ENCODE peak calls at places on chromosomes 11 and 22, in seven cellular contexts. One of them, this sample, is unnamed.

GRCh38 chr11:1839924-1840779 is 1.4 kb downstream of the TNNI2 start:
- DNase-seq in fibroblast of lung: no peak
- DNase-seq in GM12892: peak
- DNase-seq in hepatocyte: no peak
- DNase-seq in NCI-H1417: no peak
- DNase-seq in GM12891: peak
- DNase-seq in effector memory CD8-positive, alpha-beta T cell: no peak
- DNase-seq in this sample: no peak

GRCh38 chr22:50677493-50678217 is 5.0 kb downstream of the SHANK3 start:
- DNase-seq in fibroblast of lung: no peak
- DNase-seq in GM12892: no peak
- DNase-seq in hepatocyte: peak
- DNase-seq in NCI-H1417: no peak
- DNase-seq in GM12891: peak
- DNase-seq in effector memory CD8-positive, alpha-beta T cell: no peak
- DNase-seq in this sample: no peak

GRCh38 chr11:70815485-70815832 is 417.1 kb downstream of the CTTN start:
- DNase-seq in fibroblast of lung: no peak
- DNase-seq in GM12892: no peak
- DNase-seq in hepatocyte: no peak
- DNase-seq in NCI-H1417: no peak
- DNase-seq in GM12891: no peak
- DNase-seq in effector memory CD8-positive, alpha-beta T cell: no peak
- DNase-seq in this sample: no peak

GRCh38 chr11:70872299-70872698 is 380.1 kb downstream of the SHANK2 start:
- DNase-seq in fibroblast of lung: no peak
- DNase-seq in GM12892: no peak
- DNase-seq in hepatocyte: no peak
- DNase-seq in NCI-H1417: no peak
- DNase-seq in GM12891: no peak
- DNase-seq in effector memory CD8-positive, alpha-beta T cell: no peak
- DNase-seq in this sample: no peak

GRCh38 chr11:861105-861479 is 18.4 kb downstream of the TSPAN4 start:
- DNase-seq in fibroblast of lung: no peak
- DNase-seq in GM12892: no peak
- DNase-seq in hepatocyte: no peak
- DNase-seq in NCI-H1417: peak
- DNase-seq in GM12891: no peak
- DNase-seq in effector memory CD8-positive, alpha-beta T cell: no peak
- DNase-seq in this sample: no peak

GRCh38 chr11:1749020-1749758 is 1.2 kb downstream of the IFITM10 start:
- DNase-seq in fibroblast of lung: peak
- DNase-seq in GM12892: peak
- DNase-seq in hepatocyte: peak
- DNase-seq in NCI-H1417: peak
- DNase-seq in GM12891: no peak
- DNase-seq in effector memory CD8-positive, alpha-beta T cell: no peak
- DNase-seq in this sample: no peak

GRCh38 chr11:13983081-13983751 is 20.7 kb downstream of the SPON1 start:
- DNase-seq in fibroblast of lung: peak
- DNase-seq in GM12892: no peak
- DNase-seq in hepatocyte: peak
- DNase-seq in NCI-H1417: no peak
- DNase-seq in GM12891: no peak
- DNase-seq in effector memory CD8-positive, alpha-beta T cell: no peak
- DNase-seq in this sample: no peak

GRCh38 chr11:117909611-117910382 is 19.4 kb downstream of the TMPRSS13 start:
- DNase-seq in fibroblast of lung: no peak
- DNase-seq in GM12892: no peak
- DNase-seq in hepatocyte: no peak
- DNase-seq in NCI-H1417: no peak
- DNase-seq in GM12891: no peak
- DNase-seq in effector memory CD8-positive, alpha-beta T cell: no peak
- DNase-seq in this sample: no peak

GRCh38 chr11:33668468-33668825 is 32.2 kb downstream of the C11orf91 start:
- DNase-seq in fibroblast of lung: peak
- DNase-seq in GM12892: no peak
- DNase-seq in hepatocyte: no peak
- DNase-seq in NCI-H1417: no peak
- DNase-seq in GM12891: no peak
- DNase-seq in effector memory CD8-positive, alpha-beta T cell: no peak
- DNase-seq in this sample: no peak

GRCh38 chr11:15163136-15163535 is 48.4 kb downstream of the INSC start:
- DNase-seq in fibroblast of lung: no peak
- DNase-seq in GM12892: no peak
- DNase-seq in hepatocyte: no peak
- DNase-seq in NCI-H1417: no peak
- DNase-seq in GM12891: no peak
- DNase-seq in effector memory CD8-positive, alpha-beta T cell: no peak
- DNase-seq in this sample: no peak

GRCh38 chr11:76723142-76723541 is 52.6 kb upstream of the LRRC32 start:
- DNase-seq in fibroblast of lung: no peak
- DNase-seq in GM12892: no peak
- DNase-seq in hepatocyte: no peak
- DNase-seq in NCI-H1417: no peak
- DNase-seq in GM12891: no peak
- DNase-seq in effector memory CD8-positive, alpha-beta T cell: no peak
- DNase-seq in this sample: no peak

GRCh38 chr11:32118025-32118974 is 27.4 kb downstream of the RCN1 start:
- DNase-seq in fibroblast of lung: peak
- DNase-seq in GM12892: no peak
- DNase-seq in hepatocyte: no peak
- DNase-seq in NCI-H1417: no peak
- DNase-seq in GM12891: no peak
- DNase-seq in effector memory CD8-positive, alpha-beta T cell: no peak
- DNase-seq in this sample: no peak

GRCh38 chr11:110447897-110448522 is 18.3 kb downstream of the FDX1 start:
- DNase-seq in fibroblast of lung: no peak
- DNase-seq in GM12892: no peak
- DNase-seq in hepatocyte: no peak
- DNase-seq in NCI-H1417: no peak
- DNase-seq in GM12891: no peak
- DNase-seq in effector memory CD8-positive, alpha-beta T cell: no peak
- DNase-seq in this sample: peak

GRCh38 chr11:75465701-75466531 is 32.9 kb upstream of the KLHL35 start:
- DNase-seq in fibroblast of lung: peak
- DNase-seq in GM12892: no peak
- DNase-seq in hepatocyte: peak
- DNase-seq in NCI-H1417: no peak
- DNase-seq in GM12891: no peak
- DNase-seq in effector memory CD8-positive, alpha-beta T cell: no peak
- DNase-seq in this sample: no peak

GRCh38 chr22:17501679-17502285 is 61.5 kb upstream of the SLC25A18 start:
- DNase-seq in fibroblast of lung: peak
- DNase-seq in GM12892: peak
- DNase-seq in hepatocyte: peak
- DNase-seq in NCI-H1417: peak
- DNase-seq in GM12891: peak
- DNase-seq in effector memory CD8-positive, alpha-beta T cell: peak
- DNase-seq in this sample: peak

GRCh38 chr11:105935791-105936190 is 86.2 kb downstream of the MSANTD4 start:
- DNase-seq in fibroblast of lung: peak
- DNase-seq in GM12892: no peak
- DNase-seq in hepatocyte: no peak
- DNase-seq in NCI-H1417: no peak
- DNase-seq in GM12891: no peak
- DNase-seq in effector memory CD8-positive, alpha-beta T cell: no peak
- DNase-seq in this sample: no peak

GRCh38 chr11:66183581-66184048 is 84.8 kb upstream of the RAB1B start:
- DNase-seq in fibroblast of lung: no peak
- DNase-seq in GM12892: no peak
- DNase-seq in hepatocyte: no peak
- DNase-seq in NCI-H1417: no peak
- DNase-seq in GM12891: no peak
- DNase-seq in effector memory CD8-positive, alpha-beta T cell: no peak
- DNase-seq in this sample: no peak

GRCh38 chr11:26333906-26334305 is 2.0 kb downstream of the ANO3 start:
- DNase-seq in fibroblast of lung: no peak
- DNase-seq in GM12892: no peak
- DNase-seq in hepatocyte: no peak
- DNase-seq in NCI-H1417: no peak
- DNase-seq in GM12891: no peak
- DNase-seq in effector memory CD8-positive, alpha-beta T cell: no peak
- DNase-seq in this sample: no peak

GRCh38 chr11:65648997-65649491 is 11.1 kb downstream of the SIPA1 start:
- DNase-seq in fibroblast of lung: peak
- DNase-seq in GM12892: no peak
- DNase-seq in hepatocyte: no peak
- DNase-seq in NCI-H1417: no peak
- DNase-seq in GM12891: no peak
- DNase-seq in effector memory CD8-positive, alpha-beta T cell: no peak
- DNase-seq in this sample: no peak

GRCh38 chr11:32658639-32659406 is 75.2 kb downstream of the EIF3M start:
- DNase-seq in fibroblast of lung: peak
- DNase-seq in GM12892: no peak
- DNase-seq in hepatocyte: no peak
- DNase-seq in NCI-H1417: no peak
- DNase-seq in GM12891: no peak
- DNase-seq in effector memory CD8-positive, alpha-beta T cell: no peak
- DNase-seq in this sample: no peak

GRCh38 chr11:72821221-72821919 is 7.2 kb downstream of the ATG16L2 start:
- DNase-seq in fibroblast of lung: no peak
- DNase-seq in GM12892: no peak
- DNase-seq in hepatocyte: peak
- DNase-seq in NCI-H1417: peak
- DNase-seq in GM12891: no peak
- DNase-seq in effector memory CD8-positive, alpha-beta T cell: no peak
- DNase-seq in this sample: peak

GRCh38 chr11:121727942-121728341 is 275.2 kb upstream of the SORL1-AS1 start:
- DNase-seq in fibroblast of lung: no peak
- DNase-seq in GM12892: no peak
- DNase-seq in hepatocyte: no peak
- DNase-seq in NCI-H1417: no peak
- DNase-seq in GM12891: no peak
- DNase-seq in effector memory CD8-positive, alpha-beta T cell: no peak
- DNase-seq in this sample: no peak

GRCh38 chr22:49769691-49770315 is 57.9 kb downstream of the BRD1 start:
- DNase-seq in fibroblast of lung: no peak
- DNase-seq in GM12892: no peak
- DNase-seq in hepatocyte: no peak
- DNase-seq in NCI-H1417: no peak
- DNase-seq in GM12891: no peak
- DNase-seq in effector memory CD8-positive, alpha-beta T cell: no peak
- DNase-seq in this sample: no peak

GRCh38 chr22:36916034-36916433 is 2.6 kb downstream of the CSF2RB start:
- DNase-seq in fibroblast of lung: no peak
- DNase-seq in GM12892: no peak
- DNase-seq in hepatocyte: no peak
- DNase-seq in NCI-H1417: no peak
- DNase-seq in GM12891: no peak
- DNase-seq in effector memory CD8-positive, alpha-beta T cell: no peak
- DNase-seq in this sample: no peak

GRCh38 chr22:49862408-49862776 is 8.7 kb downstream of the ZBED4 start:
- DNase-seq in fibroblast of lung: peak
- DNase-seq in GM12892: no peak
- DNase-seq in hepatocyte: no peak
- DNase-seq in NCI-H1417: no peak
- DNase-seq in GM12891: no peak
- DNase-seq in effector memory CD8-positive, alpha-beta T cell: no peak
- DNase-seq in this sample: no peak

GRCh38 chr22:31124811-31125465 is 2.2 kb downstream of the INPP5J start:
- DNase-seq in fibroblast of lung: no peak
- DNase-seq in GM12892: no peak
- DNase-seq in hepatocyte: no peak
- DNase-seq in NCI-H1417: no peak
- DNase-seq in GM12891: no peak
- DNase-seq in effector memory CD8-positive, alpha-beta T cell: no peak
- DNase-seq in this sample: no peak

GRCh38 chr22:28798810-28799124 is 1.6 kb downstream of the XBP1 start:
- DNase-seq in fibroblast of lung: no peak
- DNase-seq in GM12892: no peak
- DNase-seq in hepatocyte: no peak
- DNase-seq in NCI-H1417: no peak
- DNase-seq in GM12891: no peak
- DNase-seq in effector memory CD8-positive, alpha-beta T cell: no peak
- DNase-seq in this sample: no peak

GRCh38 chr11:4027746-4028145 is 66.9 kb upstream of the RRM1 start:
- DNase-seq in fibroblast of lung: no peak
- DNase-seq in GM12892: no peak
- DNase-seq in hepatocyte: no peak
- DNase-seq in NCI-H1417: no peak
- DNase-seq in GM12891: no peak
- DNase-seq in effector memory CD8-positive, alpha-beta T cell: no peak
- DNase-seq in this sample: no peak

GRCh38 chr22:32911526-32911925 is 110.0 kb downstream of the TIMP3 start:
- DNase-seq in fibroblast of lung: peak
- DNase-seq in GM12892: no peak
- DNase-seq in hepatocyte: no peak
- DNase-seq in NCI-H1417: no peak
- DNase-seq in GM12891: no peak
- DNase-seq in effector memory CD8-positive, alpha-beta T cell: no peak
- DNase-seq in this sample: no peak

GRCh38 chr22:20867179-20868099 is 8.6 kb downstream of the SNAP29 start:
- DNase-seq in fibroblast of lung: no peak
- DNase-seq in GM12892: no peak
- DNase-seq in hepatocyte: peak
- DNase-seq in NCI-H1417: no peak
- DNase-seq in GM12891: no peak
- DNase-seq in effector memory CD8-positive, alpha-beta T cell: no peak
- DNase-seq in this sample: no peak

GRCh38 chr22:32632650-32633049 is 158.0 kb downstream of the FBXO7 start:
- DNase-seq in fibroblast of lung: no peak
- DNase-seq in GM12892: no peak
- DNase-seq in hepatocyte: no peak
- DNase-seq in NCI-H1417: no peak
- DNase-seq in GM12891: no peak
- DNase-seq in effector memory CD8-positive, alpha-beta T cell: no peak
- DNase-seq in this sample: no peak

GRCh38 chr11:119759324-119759723 is 30.3 kb upstream of the NECTIN1 start:
- DNase-seq in fibroblast of lung: peak
- DNase-seq in GM12892: no peak
- DNase-seq in hepatocyte: peak
- DNase-seq in NCI-H1417: no peak
- DNase-seq in GM12891: no peak
- DNase-seq in effector memory CD8-positive, alpha-beta T cell: no peak
- DNase-seq in this sample: no peak

GRCh38 chr11:43556269-43556668 is 124.3 kb upstream of the HSD17B12 start:
- DNase-seq in fibroblast of lung: no peak
- DNase-seq in GM12892: no peak
- DNase-seq in hepatocyte: no peak
- DNase-seq in NCI-H1417: no peak
- DNase-seq in GM12891: no peak
- DNase-seq in effector memory CD8-positive, alpha-beta T cell: no peak
- DNase-seq in this sample: no peak